ENCODE peak calls at places on chromosome 4, in four cellular contexts. U is iris pigment epithelial cell, M is NCI-H1092, A is AG09309. F is an unnamed sample.

GRCh38 chr4:56052966-56053365 is 104.2 kb downstream of the CEP135 start:
- DNase-seq in M (no peak), U (no peak), A (no peak), F (no peak)

GRCh38 chr4:14841801-14842748 is 160.2 kb upstream of the CPEB2 start:
- DNase-seq in U (no peak), A (no peak), M (peak; percentile 45), F (no peak)

GRCh38 chr4:79311279-79311678 is 14.6 kb downstream of the NAA11 start:
- DNase-seq in A (no peak), U (no peak), M (no peak), F (no peak)

GRCh38 chr4:35151816-35152572 is 1092.3 kb downstream of the ARAP2 start:
- DNase-seq in U (no peak), A (no peak), M (peak; percentile 50), F (no peak)

GRCh38 chr4:99887837-99888236 is 6.4 kb downstream of the LAMTOR3 start:
- DNase-seq in A (no peak), M (no peak), U (peak; percentile 65), F (no peak)

GRCh38 chr4:156575430-156576073 is 396.0 kb downstream of the PDGFC start:
- DNase-seq in A (no peak), M (no peak), U (peak; percentile 43), F (no peak)

GRCh38 chr4:157045507-157046127 is 30.3 kb upstream of the GLRB start:
- DNase-seq in A (peak; percentile 44), U (peak; percentile 81), M (peak; percentile 6), F (no peak)

GRCh38 chr4:10716163-10716562 is 31.6 kb upstream of the CLNK start:
- DNase-seq in U (no peak), A (no peak), M (no peak), F (no peak)

GRCh38 chr4:141193516-141193915 is 27.2 kb upstream of the ZNF330 start:
- DNase-seq in U (no peak), A (no peak), M (no peak), F (no peak)

GRCh38 chr4:4864443-4864939 is 5.0 kb downstream of the MSX1 start:
- DNase-seq in A (no peak), M (no peak), U (no peak), F (no peak)

GRCh38 chr4:168880811-168881595 is 129.1 kb downstream of the CBR4 start:
- DNase-seq in M (no peak), U (no peak), A (no peak), F (no peak)

GRCh38 chr4:144456196-144456595 is 189.8 kb upstream of the HHIP start:
- DNase-seq in U (no peak), A (no peak), M (no peak), F (no peak)

GRCh38 chr4:121790976-121791375 is 10.1 kb upstream of the EXOSC9 start:
- DNase-seq in M (no peak), U (peak; percentile 42), A (no peak), F (no peak)

GRCh38 chr4:86250006-86250405 is 109.8 kb downstream of the MAPK10 start:
- DNase-seq in M (no peak), U (no peak), A (peak; percentile 53), F (no peak)

GRCh38 chr4:173464486-173464885 is 65.5 kb downstream of the HAND2 start:
- DNase-seq in U (no peak), A (no peak), M (no peak), F (no peak)

GRCh38 chr4:4995103-4995761 is 24.0 kb downstream of the CYTL1 start:
- DNase-seq in U (peak; percentile 49), A (no peak), M (peak; percentile 28), F (peak; percentile 63)